ENCODE peak calls at places on chromosomes 7 and 10, in eight cellular contexts. Z, M, Y, Q, D, T, S and J are unnamed samples.

GRCh38 chr10:78623577-78624215 is 445.1 kb upstream of the ZMIZ1 start:
- DNase-seq in Z (peak; percentile 94), M (peak; percentile 68), Y (no peak), Q (no peak), D (peak; percentile 66), T (peak; percentile 54), S (no peak), J (peak; percentile 15)

GRCh38 chr7:129489491-129489890 is 12.8 kb upstream of the SMKR1 start:
- DNase-seq in Z (peak; percentile 98), M (peak; percentile 97), Y (no peak), Q (no peak), D (peak; percentile 84), T (peak; percentile 97), S (no peak), J (peak; percentile 67)

GRCh38 chr10:94115725-94116124 is 122.0 kb downstream of the PLCE1 start:
- DNase-seq in Z (no peak), M (no peak), Y (no peak), Q (no peak), D (peak; percentile 46), T (no peak), S (no peak), J (peak; percentile 53)

GRCh38 chr7:121360564-121360963 is 31.8 kb downstream of the WNT16 start:
- DNase-seq in Z (no peak), M (no peak), Y (no peak), Q (no peak), D (no peak), T (no peak), S (no peak), J (no peak)

GRCh38 chr7:130365511-130366441 is 14.5 kb upstream of the CPA1 start:
- DNase-seq in Z (peak; percentile 99), M (peak; percentile 57), Y (no peak), Q (peak; percentile 36), D (no peak), T (peak; percentile 57), S (peak; percentile 87), J (peak; percentile 79)

GRCh38 chr7:103048833-103049232 is 25.8 kb downstream of the FBXL13 start:
- DNase-seq in Z (peak; percentile 15), M (no peak), Y (no peak), Q (no peak), D (no peak), T (no peak), S (no peak), J (peak; percentile 8)

GRCh38 chr7:157568785-157569584 is 232.2 kb downstream of the DNAJB6 start:
- DNase-seq in Z (peak; percentile 41), M (peak; percentile 52), Y (peak; percentile 48), Q (no peak), D (peak; percentile 39), T (peak; percentile 46), S (peak; percentile 69), J (peak; percentile 39)

GRCh38 chr10:103621778-103622115 is 128.2 kb downstream of the NEURL1 start:
- DNase-seq in Z (no peak), M (no peak), Y (no peak), Q (no peak), D (no peak), T (no peak), S (no peak), J (no peak)

GRCh38 chr7:73933091-73933490 is 72.1 kb downstream of the TMEM270 start:
- DNase-seq in Z (peak; percentile 24), M (no peak), Y (no peak), Q (no peak), D (no peak), T (peak; percentile 14), S (no peak), J (no peak)

GRCh38 chr10:11832042-11832441 is 8.9 kb downstream of the PROSER2 start:
- DNase-seq in Z (no peak), M (no peak), Y (no peak), Q (no peak), D (no peak), T (no peak), S (no peak), J (no peak)

GRCh38 chr7:43215061-43215460 is 102.6 kb downstream of the HECW1 start:
- DNase-seq in Z (no peak), M (no peak), Y (no peak), Q (no peak), D (no peak), T (no peak), S (no peak), J (no peak)

GRCh38 chr7:30169585-30169978 is 34.8 kb downstream of the MTURN start:
- DNase-seq in Z (peak; percentile 44), M (no peak), Y (no peak), Q (no peak), D (peak; percentile 8), T (no peak), S (no peak), J (peak; percentile 36)

GRCh38 chr10:128337860-128338378 is 211.7 kb upstream of the MKI67 start:
- DNase-seq in Z (no peak), M (no peak), Y (no peak), Q (no peak), D (no peak), T (no peak), S (peak; percentile 89), J (no peak)

GRCh38 chr7:47576031-47576908 is 5.6 kb downstream of the TNS3 start:
- DNase-seq in Z (peak; percentile 65), M (peak; percentile 81), Y (no peak), Q (no peak), D (no peak), T (peak; percentile 78), S (peak; percentile 87), J (peak; percentile 76)

GRCh38 chr7:70619130-70619529 is 512.8 kb upstream of the GALNT17 start:
- DNase-seq in Z (no peak), M (no peak), Y (no peak), Q (peak; percentile 24), D (no peak), T (no peak), S (no peak), J (no peak)

GRCh38 chr10:116364808-116365207 is 40.6 kb downstream of the CCDC172 start:
- DNase-seq in Z (no peak), M (no peak), Y (no peak), Q (no peak), D (no peak), T (no peak), S (no peak), J (no peak)

DNA sequence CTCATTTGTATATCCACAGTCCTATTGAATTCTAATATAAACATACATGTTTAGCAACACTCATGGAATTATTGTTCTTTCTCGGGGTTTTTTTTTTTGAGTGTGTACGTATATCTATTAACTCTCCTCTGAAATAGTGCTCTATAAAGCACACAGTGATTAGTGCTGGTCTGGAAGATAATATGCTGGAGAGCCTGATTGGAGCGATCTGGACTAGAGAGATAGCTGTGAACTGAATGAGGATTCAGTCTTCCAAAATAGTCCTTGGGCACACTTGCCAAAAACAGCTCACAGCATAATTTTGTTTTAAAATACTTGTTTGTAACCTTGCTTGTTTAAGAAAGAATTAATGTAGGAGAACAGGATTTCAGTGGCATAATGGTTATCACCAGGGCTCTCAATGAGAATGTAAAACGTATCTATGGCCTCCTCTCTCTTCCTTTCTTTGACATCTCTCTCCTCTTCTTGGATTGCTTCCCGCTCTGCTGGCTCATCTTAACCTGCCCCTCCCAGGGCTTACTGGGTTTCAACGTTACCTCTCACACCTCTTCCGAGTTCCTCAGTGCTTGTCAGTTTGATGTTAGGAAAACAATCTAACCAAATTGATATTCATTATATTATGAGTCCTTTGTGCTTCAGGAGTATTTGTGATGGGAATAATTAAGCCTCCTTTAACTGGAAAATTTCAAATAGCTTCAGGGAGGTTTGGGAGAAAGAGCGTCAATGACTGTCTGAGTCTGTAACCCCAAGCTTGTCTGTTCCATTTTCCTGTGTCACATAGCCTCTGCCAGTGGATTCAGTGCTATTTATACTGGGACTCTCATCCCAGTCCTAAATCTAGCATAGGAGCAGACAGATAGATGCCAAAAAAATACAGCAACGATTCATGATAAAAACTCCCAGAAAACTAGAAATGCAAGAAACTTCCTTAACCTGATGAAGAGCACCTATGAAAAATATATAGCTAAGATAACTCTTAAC is 16.2 kb upstream of the AGK start:
- DNase-seq in Z (no peak), M (no peak), Y (no peak), Q (no peak), D (no peak), T (no peak), S (no peak), J (no peak)
- H3K4me3 ChIP-seq in Z (no peak overlapping the region), M (no peak overlapping the region), Y (no peak overlapping the region), Q (no peak overlapping the region), D (no peak overlapping the region), T (no peak overlapping the region), S (no peak overlapping the region), J (no peak overlapping the region)

DNA sequence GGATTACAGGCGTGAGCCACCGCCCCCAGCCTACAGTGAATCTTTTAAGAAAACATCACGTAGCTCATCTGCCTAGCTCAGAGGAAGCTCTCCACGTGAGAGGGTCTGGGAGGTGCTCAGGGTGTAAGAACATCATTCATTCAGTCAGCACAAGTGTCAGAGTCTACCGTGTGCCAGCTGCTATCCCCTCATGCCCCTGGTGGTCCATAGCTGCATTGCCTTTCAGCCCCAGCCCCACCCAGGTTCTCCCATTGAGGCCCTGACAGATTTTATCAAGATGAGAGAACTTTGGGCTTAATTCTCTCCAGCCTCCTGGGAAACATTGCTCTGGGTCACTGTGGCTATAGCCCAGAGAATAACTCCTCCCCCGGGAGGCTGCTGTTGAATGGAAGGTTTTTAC is 45.1 kb downstream of the ZNF503 start:
- DNase-seq in Z (no peak), M (no peak), Y (no peak), Q (no peak), D (no peak), T (no peak), S (no peak), J (no peak)
- TF ChIP-seq CTCF in Z (no peak), M (no peak), Y (no peak), Q (peak; percentile 44), D (peak; percentile 34), T (no peak), S (no peak), J (no peak)

DNA sequence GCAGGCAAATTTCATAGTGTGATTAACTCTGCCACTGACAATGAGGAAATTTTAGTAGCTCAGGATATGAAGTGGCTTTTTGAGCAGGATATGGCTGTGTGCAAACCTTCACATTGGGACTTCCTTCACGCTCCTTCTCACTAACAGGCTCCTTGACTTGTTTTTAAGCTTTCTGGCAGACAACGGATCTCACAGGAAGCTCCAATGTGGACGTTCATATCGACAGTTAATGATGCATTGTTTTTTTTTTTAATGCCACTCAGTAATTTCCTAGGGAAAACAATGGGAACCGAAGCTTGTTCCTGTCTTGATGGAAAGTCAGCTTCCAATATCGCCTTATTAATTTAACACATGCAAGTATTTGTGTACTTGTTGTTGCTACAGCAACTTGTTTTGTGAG is 84.8 kb downstream of the NRP1 start:
- DNase-seq in Z (no peak), M (no peak), Y (no peak), Q (no peak), D (no peak), T (no peak), S (no peak), J (no peak)
- H3K4me3 ChIP-seq in Z (no peak overlapping the region), M (no peak overlapping the region), Y (no peak overlapping the region), Q (no peak overlapping the region), D (no peak overlapping the region), T (no peak overlapping the region), S (no peak overlapping the region), J (no peak overlapping the region)

GRCh38 chr7:75971309-75971960 is 23.0 kb downstream of the TMEM120A start:
- DNase-seq in Z (no peak), M (no peak), Y (no peak), Q (no peak), D (no peak), T (no peak), S (no peak), J (no peak)
- TF ChIP-seq CTCF in Z (no peak), M (no peak), Y (no peak), Q (peak; percentile 22), D (no peak), T (no peak), S (no peak), J (no peak)